ENCODE peak calls at places on chromosomes 6 and 20, in seven cellular contexts. N is activated CD8-positive, alpha-beta memory T cell treated with anti-CD3 and anti-CD28 coated beads, Interleukin-2, amount 10 ng/mL, durations not matched to agents 7 days and 5 days; P is choroid plexus epithelial cell; O is NCI-H2081; T is SJSA1; L is endothelial cell; R is RWPE1. M is an unnamed sample.

GRCh38 chr6:158408552-158409130 is 96.4 kb downstream of the TULP4 start:
- DNase-seq in N (no peak), P (peak), O (no peak), T (peak), L (peak), R (no peak), M (no peak)

GRCh38 chr6:84762220-84762940 is 2.0 kb downstream of the TBX18 start:
- DNase-seq in N (no peak), P (peak), O (peak), T (peak), L (peak), R (peak), M (no peak)

GRCh38 chr6:125197795-125198269 is 44.3 kb downstream of the TPD52L1 start:
- DNase-seq in N (no peak), P (peak), O (no peak), T (no peak), L (peak), R (peak), M (peak)

GRCh38 chr6:149140910-149141290 is 176.6 kb upstream of the TAB2 start:
- DNase-seq in N (no peak), P (no peak), O (no peak), T (no peak), L (no peak), R (no peak), M (no peak)

GRCh38 chr20:12410783-12411182 is 493.1 kb downstream of the BTBD3 start:
- DNase-seq in N (no peak), P (no peak), O (no peak), T (no peak), L (no peak), R (no peak), M (no peak)

GRCh38 chr20:21050710-21051109 is 55.4 kb downstream of the LINC00237 start:
- DNase-seq in N (no peak), P (no peak), O (no peak), T (peak), L (no peak), R (no peak), M (no peak)

GRCh38 chr20:3993109-3993508 is 22.2 kb downstream of the RNF24 start:
- DNase-seq in N (no peak), P (no peak), O (no peak), T (no peak), L (no peak), R (no peak), M (no peak)

GRCh38 chr6:66731310-66731709 is 1024.3 kb upstream of the EYS start:
- DNase-seq in N (no peak), P (no peak), O (no peak), T (no peak), L (no peak), R (peak), M (no peak)

GRCh38 chr20:573414-574296 is 30.1 kb upstream of the CSNK2A1 start:
- DNase-seq in N (no peak), P (no peak), O (no peak), T (no peak), L (no peak), R (no peak), M (no peak)

GRCh38 chr20:62321521-62321948 is 18.7 kb downstream of the ADRM1 start:
- DNase-seq in N (no peak), P (peak), O (no peak), T (no peak), L (no peak), R (peak), M (no peak)

GRCh38 chr20:4112490-4113420 is 97.4 kb upstream of the RNF24 start:
- DNase-seq in N (no peak), P (peak), O (no peak), T (no peak), L (no peak), R (no peak), M (no peak)

GRCh38 chr6:21611485-21611884 is 17.9 kb downstream of the SOX4 start:
- DNase-seq in N (no peak), P (no peak), O (no peak), T (no peak), L (no peak), R (no peak), M (no peak)

GRCh38 chr6:2209226-2209809 is 36.1 kb downstream of the GMDS start:
- DNase-seq in N (peak), P (peak), O (peak), T (no peak), L (peak), R (peak), M (no peak)

M was measured in H54.